ENCODE peak calls at places on chromosomes 16 and 17, in six cellular contexts. M is heart right ventricle, L is bronchial epithelial cell, T is astrocyte, Q is cardiac fibroblast, G is choroid plexus epithelial cell. O is an unnamed sample.

GRCh38 chr17:82548681-82549303 is 29.3 kb downstream of the FOXK2 start:
- DNase-seq in M (peak; percentile 43), L (no peak), T (no peak), Q (peak; percentile 41), G (peak; percentile 28), O (no peak)

GRCh38 chr17:9170822-9171221 is 149.5 kb downstream of the NTN1 start:
- DNase-seq in M (no peak), L (no peak), T (no peak), Q (no peak), G (no peak), O (no peak)

GRCh38 chr16:72092832-72093447 is 480 bp downstream of the TXNL4B start:
- DNase-seq in M (no peak), L (peak; percentile 74), T (peak; percentile 73), Q (peak; percentile 82), G (peak; percentile 84), O (no peak)

GRCh38 chr16:85928411-85928820 is 29.5 kb downstream of the IRF8 start:
- DNase-seq in M (no peak), L (no peak), T (no peak), Q (peak; percentile 18), G (peak; percentile 50), O (no peak)

GRCh38 chr16:31184888-31185287 is 4.9 kb downstream of the FUS start:
- DNase-seq in M (no peak), L (no peak), T (no peak), Q (no peak), G (no peak), O (no peak)

GRCh38 chr17:21378553-21378952 is 2.4 kb downstream of the KCNJ12 start:
- DNase-seq in M (no peak), L (no peak), T (no peak), Q (no peak), G (no peak), O (no peak)

GRCh38 chr17:50908860-50909764 is 43.0 kb upstream of the TOB1 start:
- DNase-seq in M (peak; percentile 62), L (no peak), T (no peak), Q (no peak), G (peak; percentile 88), O (no peak)

GRCh38 chr16:69166221-69166833 is 20.6 kb upstream of the SNTB2 start:
- DNase-seq in M (no peak), L (peak; percentile 10), T (peak; percentile 74), Q (peak; percentile 51), G (peak; percentile 28), O (no peak)

GRCh38 chr17:81349397-81350319 is 45.6 kb upstream of the BAHCC1 start:
- DNase-seq in M (no peak), L (peak; percentile 63), T (no peak), Q (no peak), G (no peak), O (no peak)

GRCh38 chr16:71817690-71818089 is 9.1 kb upstream of the AP1G1 start:
- DNase-seq in M (no peak), L (no peak), T (no peak), Q (no peak), G (no peak), O (no peak)

GRCh38 chr17:57293077-57293476 is 36.8 kb downstream of the MSI2 start:
- DNase-seq in M (no peak), L (peak; percentile 94), T (peak; percentile 80), Q (no peak), G (peak; percentile 61), O (peak; percentile 68)

GRCh38 chr16:67181346-67181745 is 2.4 kb downstream of the MATCAP1 start:
- DNase-seq in M (no peak), L (peak; percentile 45), T (peak; percentile 79), Q (peak; percentile 91), G (peak; percentile 80), O (no peak)

GRCh38 chr17:79182176-79183160 is 107.8 kb downstream of the ENGASE start:
- DNase-seq in M (no peak), L (no peak), T (no peak), Q (no peak), G (no peak), O (no peak)

GRCh38 chr16:1912215-1912543 is 6.0 kb downstream of the HS3ST6 start:
- DNase-seq in M (no peak), L (no peak), T (no peak), Q (no peak), G (no peak), O (no peak)

GRCh38 chr17:29140631-29141483 is 39.3 kb downstream of the MYO18A start:
- DNase-seq in M (peak; percentile 65), L (no peak), T (no peak), Q (no peak), G (peak; percentile 52), O (no peak)

GRCh38 chr16:66248096-66248495 is 118.4 kb upstream of the CDH5 start:
- DNase-seq in M (peak; percentile 44), L (no peak), T (peak; percentile 67), Q (peak; percentile 31), G (peak; percentile 52), O (no peak)

GRCh38 chr17:54900457-54901229 is at the start of gene TOM1L1:
- DNase-seq in M (peak; percentile 53), L (peak; percentile 74), T (peak; percentile 47), Q (peak; percentile 63), G (peak; percentile 50), O (peak; percentile 77)
- TF ChIP-seq CTCF in M (no peak), L (peak; percentile 1), T (no peak), Q (no peak), G (peak; percentile 48), O (no peak)

GRCh38 chr17:49362723-49363117 is 670 bp upstream of the ZNF652 start:
- DNase-seq in M (no peak), L (peak; percentile 59), T (no peak), Q (no peak), G (no peak), O (no peak)

GRCh38 chr17:49360796-49361128 is 1.3 kb downstream of the ZNF652 start:
- DNase-seq in M (no peak), L (no peak), T (no peak), Q (no peak), G (no peak), O (no peak)

GRCh38 chr17:49361129-49361901 is 735 bp downstream of the ZNF652 start:
- DNase-seq in M (peak; percentile 11), L (peak; percentile 58), T (peak; percentile 33), Q (peak; percentile 41), G (peak; percentile 26), O (peak; percentile 65)

GRCh38 chr17:49363251-49363650 is 1.2 kb upstream of the ZNF652 start:
- DNase-seq in M (no peak), L (no peak), T (no peak), Q (no peak), G (no peak), O (no peak)

GRCh38 chr17:49361902-49362722 is at the start of gene ZNF652:
- DNase-seq in M (peak; percentile 91), L (peak; percentile 79), T (peak; percentile 60), Q (peak; percentile 79), G (peak; percentile 80), O (peak; percentile 96)
- TF ChIP-seq CTCF in M (no peak), L (no peak), T (no peak), Q (no peak), G (no peak), O (no peak)

GRCh38 chr16:49918257-49918656 is 62.3 kb upstream of the ZNF423 start:
- DNase-seq in M (no peak), L (no peak), T (no peak), Q (no peak), G (no peak), O (no peak)
- TF ChIP-seq CTCF in M (no peak), L (no peak), T (no peak), Q (no peak), G (no peak), O (no peak)

GRCh38 chr17:17774009-17774881 is 62.5 kb downstream of the SREBF1 start:
- DNase-seq in M (no peak), L (peak; percentile 99), T (no peak), Q (peak; percentile 42), G (peak; percentile 45), O (no peak)
- TF ChIP-seq CTCF in M (no peak), L (peak; percentile 67), T (peak; percentile 17), Q (peak; percentile 41), G (peak; percentile 61), O (no peak)

GRCh38 chr16:27945233-27945975 is 118.1 kb downstream of the GSG1L start:
- DNase-seq in M (no peak), L (no peak), T (no peak), Q (no peak), G (no peak), O (no peak)

GRCh38 chr16:27950488-27950887 is 113.0 kb downstream of the GSG1L start:
- DNase-seq in M (no peak), L (no peak), T (no peak), Q (no peak), G (no peak), O (no peak)

GRCh38 chr16:27943766-27944165 is 119.7 kb downstream of the GSG1L start:
- DNase-seq in M (no peak), L (no peak), T (no peak), Q (no peak), G (no peak), O (no peak)

GRCh38 chr16:27951752-27952151 is 111.8 kb downstream of the GSG1L start:
- DNase-seq in M (no peak), L (peak; percentile 15), T (peak; percentile 41), Q (peak; percentile 8), G (no peak), O (no peak)

GRCh38 chr16:27947696-27948095 is 115.8 kb downstream of the GSG1L start:
- DNase-seq in M (no peak), L (no peak), T (no peak), Q (no peak), G (no peak), O (no peak)
- TF ChIP-seq CTCF in M (no peak), L (no peak), T (no peak), Q (no peak), G (no peak), O (no peak)

GRCh38 chr17:49494937-49495841 is at the start of gene NGFR:
- DNase-seq in M (no peak), L (peak; percentile 27), T (no peak), Q (no peak), G (no peak), O (peak; percentile 58)
- TF ChIP-seq CTCF in M (no peak), L (no peak), T (no peak), Q (no peak), G (no peak), O (no peak)

GRCh38 chr17:14297161-14297851 is 3.6 kb upstream of the HS3ST3B1 start:
- DNase-seq in M (no peak), L (no peak), T (no peak), Q (peak; percentile 51), G (peak; percentile 71), O (peak; percentile 66)
- TF ChIP-seq CTCF in M (peak; percentile 19), L (peak; percentile 39), T (no peak), Q (peak; percentile 1), G (peak; percentile 34), O (no peak)

DNA sequence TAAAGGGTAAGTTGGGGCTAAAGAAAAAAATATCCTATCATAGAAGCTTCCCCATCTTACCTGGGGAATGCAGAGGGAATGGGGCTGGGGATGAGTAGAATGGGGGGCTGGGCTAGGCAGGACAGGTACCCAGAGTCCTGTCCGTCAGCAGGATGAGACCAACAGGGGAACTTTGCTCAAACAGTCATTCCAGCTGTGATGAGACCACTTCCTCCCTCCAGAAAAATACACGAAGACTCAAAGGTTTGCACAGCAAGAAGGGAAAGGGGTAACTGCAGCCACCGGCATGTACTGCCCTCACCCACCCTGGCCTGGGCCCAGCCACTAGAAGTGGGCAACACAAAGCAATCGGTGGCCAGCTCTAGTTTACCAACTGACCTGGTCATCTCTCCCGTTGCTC is 20.7 kb upstream of the SLC35B1 start:
- DNase-seq in M (no peak), L (no peak), T (no peak), Q (no peak), G (no peak), O (no peak)
- TF ChIP-seq CTCF in M (no peak), L (no peak), T (no peak), Q (no peak), G (no peak), O (no peak)

GRCh38 chr16:8572919-8573724 is 17.2 kb downstream of the TMEM114 start:
- DNase-seq in M (no peak), L (peak; percentile 43), T (peak; percentile 12), Q (peak; percentile 75), G (peak; percentile 82), O (no peak)
- TF ChIP-seq CTCF in M (peak; percentile 29), L (peak; percentile 65), T (peak; percentile 45), Q (peak; percentile 70), G (peak; percentile 80), O (peak; percentile 45)